ENCODE peak calls at places on chromosomes 11 and 22, in ten cellular contexts. C, Q, S, I, B, A, H, F, T and R are unnamed samples.

GRCh38 chr11:122440783-122441701 is 214.5 kb upstream of the UBASH3B start:
- DNase-seq in C (peak), Q (no peak), S (no peak), I (peak), B (peak), A (peak), H (no peak), F (no peak), T (peak), R (no peak)

GRCh38 chr11:1753426-1754305 is 3.3 kb upstream of the IFITM10 start:
- DNase-seq in C (no peak), Q (no peak), S (no peak), I (no peak), B (no peak), A (no peak), H (peak), F (peak), T (no peak), R (no peak)

GRCh38 chr11:89175796-89176195 is 1.9 kb upstream of the TYR start:
- DNase-seq in C (no peak), Q (no peak), S (no peak), I (no peak), B (peak), A (no peak), H (no peak), F (no peak), T (no peak), R (peak)

GRCh38 chr11:72655896-72656464 is 18.2 kb downstream of the PDE2A start:
- DNase-seq in C (no peak), Q (no peak), S (no peak), I (no peak), B (no peak), A (no peak), H (no peak), F (no peak), T (no peak), R (no peak)

GRCh38 chr22:30113494-30113893 is 33.2 kb downstream of the HORMAD2 start:
- DNase-seq in C (no peak), Q (no peak), S (no peak), I (no peak), B (no peak), A (no peak), H (no peak), F (no peak), T (no peak), R (no peak)

GRCh38 chr11:84022221-84022620 is 736.1 kb upstream of the CCDC90B start:
- DNase-seq in C (no peak), Q (no peak), S (no peak), I (no peak), B (no peak), A (no peak), H (no peak), F (no peak), T (no peak), R (no peak)

GRCh38 chr11:1674879-1675235 is 22.1 kb upstream of the KRTAP5-6 start:
- DNase-seq in C (no peak), Q (peak), S (no peak), I (no peak), B (no peak), A (no peak), H (no peak), F (peak), T (no peak), R (no peak)

GRCh38 chr11:3959015-3959917 is 103.8 kb downstream of the STIM1 start:
- DNase-seq in C (no peak), Q (no peak), S (no peak), I (no peak), B (peak), A (no peak), H (no peak), F (no peak), T (no peak), R (peak)

GRCh38 chr11:8086001-8086479 is 5.0 kb downstream of the TUB start:
- DNase-seq in C (no peak), Q (no peak), S (no peak), I (no peak), B (no peak), A (peak), H (no peak), F (no peak), T (no peak), R (no peak)

GRCh38 chr11:122082203-122082602 is 33.8 kb downstream of the BLID start:
- DNase-seq in C (no peak), Q (no peak), S (no peak), I (no peak), B (no peak), A (no peak), H (no peak), F (no peak), T (no peak), R (no peak)

GRCh38 chr11:34214961-34215805 is 109.8 kb downstream of the NAT10 start:
- DNase-seq in C (no peak), Q (no peak), S (no peak), I (no peak), B (no peak), A (no peak), H (peak), F (no peak), T (no peak), R (no peak)

GRCh38 chr22:49640366-49641095 is 187.1 kb downstream of the BRD1 start:
- DNase-seq in C (no peak), Q (no peak), S (no peak), I (no peak), B (no peak), A (no peak), H (no peak), F (no peak), T (no peak), R (no peak)

GRCh38 chr11:60762851-60763691 is 6.4 kb downstream of the MS4A15 start:
- DNase-seq in C (no peak), Q (peak), S (no peak), I (no peak), B (peak), A (no peak), H (no peak), F (no peak), T (no peak), R (no peak)

GRCh38 chr22:19815823-19816290 is 38.8 kb downstream of the GNB1L start:
- DNase-seq in C (peak), Q (no peak), S (no peak), I (peak), B (no peak), A (no peak), H (no peak), F (no peak), T (peak), R (no peak)

GRCh38 chr22:41369089-41369745 is 12.5 kb upstream of the TEF start:
- DNase-seq in C (no peak), Q (no peak), S (no peak), I (no peak), B (no peak), A (no peak), H (no peak), F (no peak), T (no peak), R (no peak)

DNA sequence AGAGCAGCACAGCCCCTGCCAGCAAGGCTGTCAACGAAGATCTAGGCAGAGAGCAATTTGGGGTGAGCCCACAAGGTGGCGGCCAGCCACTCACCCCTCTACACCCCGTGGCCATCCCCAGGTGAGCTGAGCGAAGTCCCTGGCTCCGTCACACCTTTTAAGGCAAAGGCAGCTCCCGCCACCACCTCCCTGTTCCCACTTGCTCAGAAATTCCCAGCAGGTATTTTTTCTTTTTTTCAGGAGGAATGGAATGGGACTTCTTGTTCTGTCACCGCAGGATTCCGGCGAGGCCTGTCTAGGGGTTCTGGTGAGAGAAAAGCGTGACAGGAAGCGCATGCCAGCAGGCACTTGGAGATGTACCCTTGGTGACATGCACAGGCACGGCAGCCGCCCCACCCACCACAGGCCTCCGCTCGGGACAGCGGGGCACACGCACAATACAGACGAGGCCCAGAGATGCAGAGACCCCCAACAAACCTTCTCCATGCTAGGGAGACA is 10.0 kb downstream of the RPL3 start:
- DNase-seq in C (peak), Q (no peak), S (no peak), I (no peak), B (no peak), A (no peak), H (peak), F (no peak), T (no peak), R (no peak)
- TF ChIP-seq CTCF in C (peak), Q (no peak), S (peak), I (no peak), B (no peak), A (no peak), H (peak), F (no peak), T (no peak), R (peak)

DNA sequence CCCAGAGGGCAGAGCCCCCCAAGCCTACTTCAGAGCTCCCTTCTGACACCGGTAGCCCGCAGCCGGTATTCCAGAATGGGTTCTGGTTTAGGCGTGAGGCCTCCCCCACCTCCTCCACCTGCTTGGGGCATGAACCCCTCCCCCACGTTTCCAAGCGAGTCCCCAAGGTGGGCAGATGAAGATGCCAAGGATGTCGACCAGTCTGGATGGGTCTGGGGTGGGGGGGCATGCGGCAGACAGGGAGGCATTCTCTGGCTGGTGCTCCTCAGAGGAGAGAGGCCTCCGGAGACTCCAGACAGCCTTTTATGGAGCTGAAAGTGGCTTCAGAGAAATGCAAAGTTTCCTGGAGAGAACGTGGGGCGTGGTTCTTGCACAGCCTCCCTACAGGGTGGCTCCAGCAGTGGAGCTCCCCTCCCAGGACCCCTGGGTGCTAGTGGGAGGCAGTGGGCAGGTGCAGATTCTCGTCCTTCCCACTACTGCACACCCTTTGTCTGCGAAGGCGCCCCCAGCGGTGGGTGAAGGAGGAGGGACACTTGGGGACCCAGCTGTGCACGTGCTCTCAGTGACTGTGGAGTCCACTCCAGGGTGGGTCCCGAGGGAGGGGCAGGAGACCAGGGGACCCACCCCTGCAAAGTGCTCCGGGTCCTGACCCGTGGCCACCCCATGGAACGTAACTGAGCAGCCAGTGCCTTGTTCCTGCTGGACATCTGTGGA is 4.2 kb downstream of the CCND1 start:
- DNase-seq in C (no peak), Q (no peak), S (no peak), I (no peak), B (no peak), A (no peak), H (peak), F (no peak), T (no peak), R (no peak)
- H3K4me3 ChIP-seq in C (no peak), Q (no peak), S (peak), I (no peak), B (no peak), A (no peak), H (no peak), F (no peak), T (no peak), R (peak)

GRCh38 chr22:37930270-37930951 is 23.0 kb downstream of the C22orf23 start:
- DNase-seq in C (no peak), Q (no peak), S (no peak), I (peak), B (peak), A (no peak), H (peak), F (no peak), T (no peak), R (no peak)
- TF ChIP-seq CTCF in C (peak), Q (peak), S (peak), I (peak), B (peak), A (peak), H (peak), F (peak), T (no peak), R (peak)

GRCh38 chr11:93663021-93663420 is 1.5 kb downstream of the CEP295 start:
- DNase-seq in C (no peak), Q (no peak), S (no peak), I (no peak), B (peak), A (no peak), H (no peak), F (no peak), T (no peak), R (no peak)
- H3K4me3 ChIP-seq in C (no peak), Q (no peak), S (no peak), I (no peak), B (peak), A (no peak), H (no peak), F (no peak), T (no peak), R (no peak)

GRCh38 chr11:29017941-29018340 is 909.8 kb downstream of the METTL15 start:
- DNase-seq in C (no peak), Q (no peak), S (no peak), I (no peak), B (no peak), A (no peak), H (no peak), F (no peak), T (no peak), R (no peak)

GRCh38 chr11:29024386-29024785 is 916.2 kb downstream of the METTL15 start:
- DNase-seq in C (no peak), Q (peak), S (no peak), I (no peak), B (no peak), A (no peak), H (no peak), F (no peak), T (no peak), R (no peak)

GRCh38 chr11:29018631-29019030 is 910.4 kb downstream of the METTL15 start:
- DNase-seq in C (no peak), Q (no peak), S (peak), I (no peak), B (no peak), A (no peak), H (no peak), F (no peak), T (no peak), R (peak)

GRCh38 chr11:29022676-29023075 is 914.5 kb downstream of the METTL15 start:
- DNase-seq in C (no peak), Q (no peak), S (no peak), I (no peak), B (no peak), A (no peak), H (no peak), F (no peak), T (no peak), R (no peak)

GRCh38 chr11:29019960-29020683 is 911.9 kb downstream of the METTL15 start:
- DNase-seq in C (peak), Q (no peak), S (no peak), I (no peak), B (no peak), A (no peak), H (no peak), F (no peak), T (no peak), R (peak)
- TF ChIP-seq CTCF in C (peak), Q (no peak), S (peak), I (no peak), B (no peak), A (no peak), H (peak), F (no peak), T (no peak), R (peak)